ENCODE peak calls at places on chromosomes 2 and 18, in five cellular contexts. One of them, this sample, is unnamed.

GRCh38 chr2:239991689-239992314 is 33.3 kb downstream of the NDUFA10 start:
- DNase-seq in tibial nerve: peak
- DNase-seq in breast epithelium: no peak
- DNase-seq in A549: peak
- DNase-seq in right lobe of liver: no peak
- DNase-seq in this sample: no peak

GRCh38 chr18:36350839-36351474 is 53.4 kb downstream of the FHOD3 start:
- DNase-seq in tibial nerve: no peak
- DNase-seq in breast epithelium: no peak
- DNase-seq in A549: no peak
- DNase-seq in right lobe of liver: no peak
- DNase-seq in this sample: no peak

GRCh38 chr2:17621781-17622180 is 81.3 kb downstream of the VSNL1 start:
- DNase-seq in tibial nerve: no peak
- DNase-seq in breast epithelium: no peak
- DNase-seq in A549: peak
- DNase-seq in right lobe of liver: no peak
- DNase-seq in this sample: no peak

GRCh38 chr18:13364721-13365205 is 146.2 kb downstream of the LDLRAD4 start:
- DNase-seq in tibial nerve: no peak
- DNase-seq in breast epithelium: no peak
- DNase-seq in A549: no peak
- DNase-seq in right lobe of liver: no peak
- DNase-seq in this sample: no peak

GRCh38 chr2:46377287-46377605 is 80.0 kb downstream of the EPAS1 start:
- DNase-seq in tibial nerve: no peak
- DNase-seq in breast epithelium: no peak
- DNase-seq in A549: peak
- DNase-seq in right lobe of liver: no peak
- DNase-seq in this sample: no peak

GRCh38 chr2:4937550-4937949 is 754.6 kb upstream of the SOX11 start:
- DNase-seq in tibial nerve: no peak
- DNase-seq in breast epithelium: no peak
- DNase-seq in A549: no peak
- DNase-seq in right lobe of liver: no peak
- DNase-seq in this sample: no peak

GRCh38 chr18:37394610-37394965 is 171.0 kb downstream of the CELF4 start:
- DNase-seq in tibial nerve: no peak
- DNase-seq in breast epithelium: no peak
- DNase-seq in A549: no peak
- DNase-seq in right lobe of liver: no peak
- DNase-seq in this sample: no peak

GRCh38 chr2:178478102-178478441 is 328 bp downstream of the FKBP7 start:
- DNase-seq in tibial nerve: peak
- DNase-seq in breast epithelium: no peak
- DNase-seq in A549: no peak
- DNase-seq in right lobe of liver: no peak
- DNase-seq in this sample: no peak

GRCh38 chr2:178119181-178119922 is 7.1 kb downstream of the RBM45 start:
- DNase-seq in tibial nerve: no peak
- DNase-seq in breast epithelium: no peak
- DNase-seq in A549: no peak
- DNase-seq in right lobe of liver: no peak
- DNase-seq in this sample: no peak

GRCh38 chr2:9102861-9103662 is 99.6 kb upstream of the MBOAT2 start:
- DNase-seq in tibial nerve: no peak
- DNase-seq in breast epithelium: no peak
- DNase-seq in A549: no peak
- DNase-seq in right lobe of liver: peak
- DNase-seq in this sample: no peak

GRCh38 chr2:11411768-11412448 is 54.1 kb downstream of the E2F6 start:
- DNase-seq in tibial nerve: peak
- DNase-seq in breast epithelium: no peak
- DNase-seq in A549: peak
- DNase-seq in right lobe of liver: peak
- DNase-seq in this sample: peak

GRCh38 chr18:61569176-61569892 is 236.1 kb downstream of the CDH20 start:
- DNase-seq in tibial nerve: no peak
- DNase-seq in breast epithelium: no peak
- DNase-seq in A549: no peak
- DNase-seq in right lobe of liver: no peak
- DNase-seq in this sample: no peak

GRCh38 chr18:60053747-60054304 is 154.0 kb downstream of the PMAIP1 start:
- DNase-seq in tibial nerve: no peak
- DNase-seq in breast epithelium: no peak
- DNase-seq in A549: peak
- DNase-seq in right lobe of liver: no peak
- DNase-seq in this sample: no peak

GRCh38 chr2:102016399-102016955 is 24.7 kb downstream of the IL1R2 start:
- DNase-seq in tibial nerve: no peak
- DNase-seq in breast epithelium: no peak
- DNase-seq in A549: no peak
- DNase-seq in right lobe of liver: no peak
- DNase-seq in this sample: no peak

GRCh38 chr18:31373641-31374040 is 2.9 kb upstream of the DSG4 start:
- DNase-seq in tibial nerve: no peak
- DNase-seq in breast epithelium: no peak
- DNase-seq in A549: no peak
- DNase-seq in right lobe of liver: no peak
- DNase-seq in this sample: no peak

DNA sequence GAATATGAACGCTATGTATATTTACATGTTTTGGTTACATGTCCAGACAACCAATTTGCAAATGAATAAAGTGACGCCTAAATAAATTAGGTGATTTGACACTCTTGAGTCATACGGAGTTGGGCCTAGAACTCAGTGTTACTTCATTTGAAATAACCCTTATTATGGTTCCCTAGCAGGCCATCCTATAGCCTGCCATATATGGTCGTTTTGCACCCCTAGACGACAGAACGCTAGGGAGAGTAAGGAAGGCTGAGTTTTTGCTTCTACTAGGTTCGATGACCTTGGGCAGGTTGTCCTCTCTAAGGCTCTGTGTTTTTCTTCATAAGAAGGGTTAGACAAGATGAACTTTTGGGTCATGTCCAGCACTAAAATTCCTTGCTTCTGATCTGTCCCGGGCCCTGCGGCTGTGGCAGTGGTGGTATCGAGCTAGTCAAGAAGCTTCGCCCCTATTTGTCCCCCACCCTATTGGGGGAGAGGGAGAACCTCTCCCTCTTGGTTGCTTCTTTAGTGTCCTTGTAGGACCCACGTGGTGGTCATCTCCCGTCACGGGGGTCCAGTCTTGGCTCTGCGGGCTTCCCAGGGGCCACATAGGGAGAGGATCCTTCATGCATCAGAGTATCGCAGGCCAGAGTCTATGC is 574 bp upstream of the EML4 start:
- DNase-seq in tibial nerve: no peak
- DNase-seq in breast epithelium: no peak
- DNase-seq in A549: no peak
- DNase-seq in right lobe of liver: no peak
- DNase-seq in this sample: no peak
- H3K4me3 ChIP-seq in tibial nerve: peak
- H3K4me3 ChIP-seq in breast epithelium: peak
- H3K4me3 ChIP-seq in A549: peak
- H3K4me3 ChIP-seq in right lobe of liver: no peak
- H3K4me3 ChIP-seq in this sample: no peak

GRCh38 chr18:79371536-79372210 is 24.1 kb upstream of the NFATC1 start:
- DNase-seq in tibial nerve: no peak
- DNase-seq in breast epithelium: no peak
- DNase-seq in A549: no peak
- DNase-seq in right lobe of liver: no peak
- DNase-seq in this sample: no peak
- TF ChIP-seq POLR2A in tibial nerve: no peak
- TF ChIP-seq POLR2A in breast epithelium: no peak
- TF ChIP-seq POLR2A in A549: no peak
- TF ChIP-seq POLR2A in right lobe of liver: no peak
- TF ChIP-seq POLR2A in this sample: no peak

DNA sequence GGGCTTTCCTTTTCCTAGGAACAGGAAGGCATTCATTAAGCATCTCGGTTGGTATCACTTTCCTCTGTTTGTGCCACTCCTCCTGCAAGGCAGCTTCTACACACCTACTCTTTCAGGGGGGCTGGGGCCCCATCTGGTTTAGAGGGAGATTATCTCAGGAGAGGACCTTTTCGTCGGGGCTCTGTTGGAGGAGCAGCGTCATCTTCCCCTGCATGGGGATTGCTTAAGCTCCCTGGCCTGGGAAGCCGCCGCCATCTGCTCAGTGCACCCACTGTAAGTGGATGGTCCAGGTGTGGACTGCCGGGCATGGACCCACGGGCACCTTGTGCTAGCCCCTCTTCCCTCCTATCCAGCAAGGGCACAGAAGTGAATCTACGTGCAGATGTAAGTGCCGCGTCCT is 355.3 kb upstream of the SMIM21 start:
- DNase-seq in tibial nerve: no peak
- DNase-seq in breast epithelium: no peak
- DNase-seq in A549: no peak
- DNase-seq in right lobe of liver: no peak
- DNase-seq in this sample: no peak
- TF ChIP-seq CTCF in tibial nerve: no peak
- TF ChIP-seq CTCF in breast epithelium: no peak
- TF ChIP-seq CTCF in A549: no peak
- TF ChIP-seq CTCF in right lobe of liver: no peak
- TF ChIP-seq CTCF in this sample: no peak

DNA sequence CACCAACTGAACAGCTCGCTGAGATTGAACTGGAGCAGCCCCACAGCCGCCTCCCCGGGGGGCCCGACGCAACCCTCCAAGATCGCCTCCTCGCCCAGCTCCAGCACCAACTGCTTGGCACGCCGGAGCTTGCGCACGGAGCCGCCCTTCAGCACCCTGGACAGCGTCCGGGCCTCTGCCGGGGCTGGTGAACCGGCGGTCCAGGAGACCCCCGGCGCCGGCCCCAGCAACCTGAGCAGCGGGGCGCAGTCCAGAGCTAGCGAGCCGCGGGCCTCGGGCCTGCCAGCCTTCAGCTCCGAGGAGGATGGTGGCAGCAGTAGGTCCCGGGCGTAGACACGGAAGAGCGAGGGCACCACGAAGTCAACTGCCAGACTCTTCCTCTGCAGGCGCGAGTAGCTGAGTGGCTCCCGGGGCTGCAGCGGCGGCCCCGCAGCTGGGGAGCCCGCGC is 1.2 kb downstream of the ALK start:
- DNase-seq in tibial nerve: no peak
- DNase-seq in breast epithelium: no peak
- DNase-seq in A549: peak
- DNase-seq in right lobe of liver: no peak
- DNase-seq in this sample: peak
- H3K4me3 ChIP-seq in tibial nerve: peak
- H3K4me3 ChIP-seq in breast epithelium: peak
- H3K4me3 ChIP-seq in A549: peak
- H3K4me3 ChIP-seq in right lobe of liver: no peak
- H3K4me3 ChIP-seq in this sample: peak

GRCh38 chr18:76564636-76565237 is 69.7 kb upstream of the ZNF516 start:
- DNase-seq in tibial nerve: no peak
- DNase-seq in breast epithelium: no peak
- DNase-seq in A549: no peak
- DNase-seq in right lobe of liver: no peak
- DNase-seq in this sample: no peak

GRCh38 chr18:76566987-76567386 is 71.9 kb upstream of the ZNF516 start:
- DNase-seq in tibial nerve: no peak
- DNase-seq in breast epithelium: no peak
- DNase-seq in A549: no peak
- DNase-seq in right lobe of liver: no peak
- DNase-seq in this sample: no peak

GRCh38 chr18:76567835-76568445 is 72.9 kb upstream of the ZNF516 start:
- DNase-seq in tibial nerve: no peak
- DNase-seq in breast epithelium: no peak
- DNase-seq in A549: no peak
- DNase-seq in right lobe of liver: no peak
- DNase-seq in this sample: no peak

GRCh38 chr18:76564117-76564516 is 69.1 kb upstream of the ZNF516 start:
- DNase-seq in tibial nerve: no peak
- DNase-seq in breast epithelium: no peak
- DNase-seq in A549: no peak
- DNase-seq in right lobe of liver: no peak
- DNase-seq in this sample: no peak

GRCh38 chr18:76565238-76566173 is 70.5 kb upstream of the ZNF516 start:
- DNase-seq in tibial nerve: peak
- DNase-seq in breast epithelium: peak
- DNase-seq in A549: peak
- DNase-seq in right lobe of liver: peak
- DNase-seq in this sample: peak
- TF ChIP-seq POLR2A in tibial nerve: peak
- TF ChIP-seq POLR2A in breast epithelium: no peak
- TF ChIP-seq POLR2A in A549: no peak
- TF ChIP-seq POLR2A in right lobe of liver: peak
- TF ChIP-seq POLR2A in this sample: no peak

DNA sequence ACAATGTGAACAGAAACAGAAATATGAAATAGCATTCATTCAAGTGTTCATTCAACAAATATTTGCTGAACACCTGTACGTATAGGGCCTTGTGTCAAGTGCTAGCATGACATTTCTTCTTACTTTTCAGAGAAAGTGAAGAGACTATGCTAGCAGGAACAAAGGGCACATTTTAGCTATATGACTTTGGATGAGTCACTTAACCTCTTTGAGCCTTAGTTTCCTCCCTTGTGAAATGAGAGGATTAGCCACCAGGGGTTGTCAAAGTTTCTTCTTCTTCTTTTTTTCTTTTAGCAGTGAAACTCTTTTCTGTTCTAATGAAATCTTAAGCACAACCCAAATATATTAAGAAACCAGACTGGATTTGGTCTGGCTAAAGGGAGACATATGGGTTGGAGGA is 53.1 kb downstream of the FIGN start:
- DNase-seq in tibial nerve: no peak
- DNase-seq in breast epithelium: no peak
- DNase-seq in A549: peak
- DNase-seq in right lobe of liver: no peak
- DNase-seq in this sample: no peak
- TF ChIP-seq CTCF in tibial nerve: no peak
- TF ChIP-seq CTCF in breast epithelium: no peak
- TF ChIP-seq CTCF in A549: no peak
- TF ChIP-seq CTCF in right lobe of liver: no peak
- TF ChIP-seq CTCF in this sample: no peak

GRCh38 chr18:8657873-8658521 is 47.4 kb upstream of the MTCL1 start:
- DNase-seq in tibial nerve: no peak
- DNase-seq in breast epithelium: no peak
- DNase-seq in A549: peak
- DNase-seq in right lobe of liver: no peak
- DNase-seq in this sample: no peak

GRCh38 chr18:8656226-8656625 is 47.0 kb downstream of the RAB12 start:
- DNase-seq in tibial nerve: no peak
- DNase-seq in breast epithelium: no peak
- DNase-seq in A549: no peak
- DNase-seq in right lobe of liver: no peak
- DNase-seq in this sample: no peak

GRCh38 chr18:8658858-8659485 is 46.4 kb upstream of the MTCL1 start:
- DNase-seq in tibial nerve: no peak
- DNase-seq in breast epithelium: no peak
- DNase-seq in A549: no peak
- DNase-seq in right lobe of liver: no peak
- DNase-seq in this sample: no peak

GRCh38 chr18:8654482-8655451 is 45.5 kb downstream of the RAB12 start:
- DNase-seq in tibial nerve: no peak
- DNase-seq in breast epithelium: no peak
- DNase-seq in A549: peak
- DNase-seq in right lobe of liver: no peak
- DNase-seq in this sample: no peak

GRCh38 chr18:8657050-8657820 is 48.0 kb downstream of the RAB12 start:
- DNase-seq in tibial nerve: no peak
- DNase-seq in breast epithelium: no peak
- DNase-seq in A549: no peak
- DNase-seq in right lobe of liver: no peak
- DNase-seq in this sample: no peak
- H3K4me3 ChIP-seq in tibial nerve: no peak
- H3K4me3 ChIP-seq in breast epithelium: no peak
- H3K4me3 ChIP-seq in A549: no peak
- H3K4me3 ChIP-seq in right lobe of liver: no peak
- H3K4me3 ChIP-seq in this sample: no peak